ENCODE peak calls at places on chromosomes 6 and 20, in four cellular contexts. One of them, this sample, is unnamed.

GRCh38 chr6:35151472-35151871 is 10.3 kb upstream of the TCP11 start:
- DNase-seq in thoracic aorta: no peak
- DNase-seq in uterus: no peak
- DNase-seq in heart right ventricle: no peak
- DNase-seq in this sample: no peak

GRCh38 chr6:47207261-47207660 is 102.4 kb downstream of the TNFRSF21 start:
- DNase-seq in thoracic aorta: no peak
- DNase-seq in uterus: no peak
- DNase-seq in heart right ventricle: no peak
- DNase-seq in this sample: no peak

GRCh38 chr20:24702501-24703283 is 233.3 kb downstream of the SYNDIG1 start:
- DNase-seq in heart right ventricle: no peak
- DNase-seq in thoracic aorta: no peak
- DNase-seq in uterus: no peak
- DNase-seq in this sample: no peak

GRCh38 chr20:1186367-1186991 is 1.7 kb upstream of the TMEM74B start:
- DNase-seq in thoracic aorta: no peak
- DNase-seq in heart right ventricle: no peak
- DNase-seq in uterus: no peak
- DNase-seq in this sample: no peak

GRCh38 chr6:71471718-71472117 is 183.1 kb downstream of the OGFRL1 start:
- DNase-seq in heart right ventricle: no peak
- DNase-seq in uterus: no peak
- DNase-seq in thoracic aorta: no peak
- DNase-seq in this sample: no peak

GRCh38 chr20:44470327-44470726 is 5.3 kb upstream of the TTPAL start:
- DNase-seq in heart right ventricle: no peak
- DNase-seq in uterus: no peak
- DNase-seq in thoracic aorta: no peak
- DNase-seq in this sample: no peak

GRCh38 chr6:45044510-45045252 is 283.4 kb upstream of the RUNX2 start:
- DNase-seq in heart right ventricle: no peak
- DNase-seq in thoracic aorta: no peak
- DNase-seq in uterus: no peak
- DNase-seq in this sample: no peak

GRCh38 chr20:21548390-21549035 is 34.6 kb upstream of the NKX2-2 start:
- DNase-seq in uterus: no peak
- DNase-seq in heart right ventricle: no peak
- DNase-seq in thoracic aorta: no peak
- DNase-seq in this sample: no peak

GRCh38 chr6:112475083-112475482 is 128.0 kb downstream of the RFPL4B start:
- DNase-seq in thoracic aorta: no peak
- DNase-seq in uterus: no peak
- DNase-seq in heart right ventricle: no peak
- DNase-seq in this sample: no peak

GRCh38 chr6:32317532-32317931 is 54.2 kb downstream of the TSBP1 start:
- DNase-seq in uterus: no peak
- DNase-seq in thoracic aorta: no peak
- DNase-seq in heart right ventricle: no peak
- DNase-seq in this sample: no peak

GRCh38 chr20:44208770-44209169 is 1.8 kb downstream of the OSER1 start:
- DNase-seq in uterus: no peak
- DNase-seq in thoracic aorta: no peak
- DNase-seq in heart right ventricle: no peak
- DNase-seq in this sample: no peak

GRCh38 chr6:2524090-2524489 is 226.6 kb downstream of the MYLK4 start:
- DNase-seq in heart right ventricle: no peak
- DNase-seq in thoracic aorta: no peak
- DNase-seq in uterus: no peak
- DNase-seq in this sample: no peak
- TF ChIP-seq CTCF in heart right ventricle: no peak
- TF ChIP-seq CTCF in thoracic aorta: no peak
- TF ChIP-seq CTCF in uterus: no peak
- TF ChIP-seq CTCF in this sample: no peak

DNA sequence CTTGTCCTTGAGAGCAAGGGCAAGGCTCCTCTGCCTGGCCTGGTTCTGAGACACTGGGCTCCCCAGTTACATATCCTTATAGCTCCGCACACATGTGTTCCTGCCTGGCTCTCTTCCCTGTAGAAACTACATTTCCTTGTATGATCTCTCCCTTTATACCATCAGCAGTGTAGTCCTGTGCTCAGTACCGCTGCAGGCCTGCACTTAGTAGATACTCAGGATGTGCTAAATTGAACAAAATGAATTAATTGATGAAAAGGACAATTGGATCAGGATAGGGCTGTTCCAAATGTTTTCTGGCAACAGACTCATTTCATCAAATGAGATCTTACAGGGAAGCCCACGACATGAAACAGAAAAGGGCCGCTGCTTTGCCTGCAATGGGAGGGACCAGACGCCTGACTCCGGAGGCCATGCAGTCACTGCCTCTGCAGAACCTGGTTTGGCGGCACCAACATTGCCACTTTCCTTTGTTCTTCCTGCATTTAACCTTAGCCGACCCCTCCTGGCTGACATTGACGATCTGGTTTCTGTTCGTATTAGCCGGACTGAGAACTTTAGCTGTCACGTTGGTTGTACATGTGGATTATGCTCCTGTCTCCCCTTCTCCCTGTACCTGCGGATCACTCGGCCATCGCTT is 53.3 kb downstream of the CHMP4B start:
- DNase-seq in thoracic aorta: no peak
- DNase-seq in heart right ventricle: no peak
- DNase-seq in uterus: no peak
- DNase-seq in this sample: no peak
- TF ChIP-seq CTCF in thoracic aorta: no peak
- TF ChIP-seq CTCF in heart right ventricle: no peak
- TF ChIP-seq CTCF in uterus: no peak
- TF ChIP-seq CTCF in this sample: no peak

GRCh38 chr6:26216886-26217713 is 129.9 kb downstream of the HFE start:
- DNase-seq in uterus: peak
- DNase-seq in heart right ventricle: peak
- DNase-seq in thoracic aorta: peak
- DNase-seq in this sample: no peak
- TF ChIP-seq CTCF in uterus: peak
- TF ChIP-seq CTCF in heart right ventricle: peak
- TF ChIP-seq CTCF in thoracic aorta: peak
- TF ChIP-seq CTCF in this sample: no peak

GRCh38 chr6:109695468-109695867 is 4.4 kb downstream of the FIG4 start:
- DNase-seq in thoracic aorta: no peak
- DNase-seq in heart right ventricle: no peak
- DNase-seq in uterus: no peak
- DNase-seq in this sample: no peak
- TF ChIP-seq CTCF in thoracic aorta: no peak
- TF ChIP-seq CTCF in heart right ventricle: no peak
- TF ChIP-seq CTCF in uterus: no peak
- TF ChIP-seq CTCF in this sample: no peak